ENCODE peak calls at places on chromosomes 11 and 22, in eight cellular contexts. Q is foreskin fibroblast; P is lung; E is glutamatergic neuron; Y is thoracic aorta; S is CD4-positive, alpha-beta T cell; V is GM12864; G is cardiac muscle cell. L is an unnamed sample.

GRCh38 chr22:19520007-19520406 is 4.2 kb downstream of the CLDN5 start:
- DNase-seq in P (no peak), S (no peak), Y (no peak), Q (no peak), V (no peak), G (no peak), E (no peak), L (no peak)

GRCh38 chr11:10116588-10116987 is 177.4 kb downstream of the SBF2 start:
- DNase-seq in Y (no peak), P (no peak), S (no peak), G (no peak), V (no peak), E (no peak), Q (no peak), L (no peak)

GRCh38 chr11:104946907-104947306 is 21.5 kb downstream of the CASP4 start:
- DNase-seq in E (no peak), G (peak), Y (no peak), P (no peak), S (no peak), V (peak), Q (peak), L (no peak)

GRCh38 chr22:26170795-26171194 is 1.5 kb downstream of the SEZ6L start:
- DNase-seq in Q (no peak), Y (no peak), V (no peak), E (peak), P (no peak), G (no peak), S (no peak), L (peak)

GRCh38 chr11:69471329-69472052 is 10.0 kb upstream of the LINC01488 start:
- DNase-seq in Q (no peak), V (no peak), G (peak), P (no peak), S (no peak), Y (no peak), E (no peak), L (no peak)

GRCh38 chr22:17921871-17922821 is 102.2 kb downstream of the MICAL3 start:
- DNase-seq in G (no peak), S (no peak), P (no peak), Y (no peak), E (no peak), V (no peak), Q (no peak), L (no peak)

GRCh38 chr11:92827132-92827531 is 142.3 kb upstream of the MTNR1B start:
- DNase-seq in S (no peak), Y (no peak), Q (no peak), V (no peak), P (no peak), G (no peak), E (no peak), L (no peak)

GRCh38 chr22:46079861-46080821 is 70.2 kb upstream of the PPARA start:
- DNase-seq in S (no peak), Q (peak), V (no peak), G (no peak), Y (peak), E (peak), P (no peak), L (no peak)

GRCh38 chr11:2651054-2651617 is 48.7 kb downstream of the KCNQ1OT1 start:
- DNase-seq in P (no peak), V (no peak), Y (no peak), G (no peak), S (no peak), E (no peak), Q (no peak), L (no peak)

GRCh38 chr22:19448076-19448607 is 631 bp upstream of the C22orf39 start:
- DNase-seq in P (peak), Q (peak), V (peak), Y (no peak), G (peak), E (peak), S (no peak), L (no peak)

GRCh38 chr11:77071077-77071476 is 4.3 kb downstream of the CAPN5 start:
- DNase-seq in Q (no peak), G (no peak), V (no peak), S (no peak), E (no peak), P (no peak), Y (no peak), L (no peak)

GRCh38 chr22:21815357-21815756 is 52.1 kb downstream of the MAPK1 start:
- DNase-seq in Q (no peak), E (no peak), V (no peak), G (no peak), Y (no peak), S (no peak), P (no peak), L (no peak)

GRCh38 chr11:114135737-114136151 is 76.2 kb downstream of the ZBTB16 start:
- DNase-seq in Q (peak), P (no peak), S (no peak), E (no peak), V (no peak), Y (no peak), G (peak), L (no peak)

GRCh38 chr11:117528061-117528780 is 200.6 kb downstream of the CEP164 start:
- DNase-seq in G (no peak), E (no peak), S (no peak), V (no peak), Y (no peak), P (no peak), Q (no peak), L (no peak)

GRCh38 chr22:24070553-24070952 is 59.4 kb downstream of the CABIN1 start:
- DNase-seq in G (no peak), V (no peak), S (no peak), Q (no peak), P (no peak), Y (no peak), E (no peak), L (no peak)

GRCh38 chr11:67439321-67440228 is 2.1 kb upstream of the PTPRCAP start:
- DNase-seq in G (peak), V (no peak), Y (no peak), E (no peak), Q (peak), P (no peak), S (no peak), L (no peak)
- TF ChIP-seq CTCF in G (no peak), V (no peak), Y (no peak), E (no peak), Q (peak), P (no peak), S (no peak), L (peak)

GRCh38 chr11:60169264-60169915 is 13.5 kb downstream of the MS4A6A start:
- DNase-seq in Y (no peak), V (no peak), G (peak), Q (no peak), E (peak), S (no peak), P (no peak), L (no peak)
- TF ChIP-seq CTCF in Y (peak), V (peak), G (peak), Q (peak), E (peak), S (no peak), P (no peak), L (peak)

DNA sequence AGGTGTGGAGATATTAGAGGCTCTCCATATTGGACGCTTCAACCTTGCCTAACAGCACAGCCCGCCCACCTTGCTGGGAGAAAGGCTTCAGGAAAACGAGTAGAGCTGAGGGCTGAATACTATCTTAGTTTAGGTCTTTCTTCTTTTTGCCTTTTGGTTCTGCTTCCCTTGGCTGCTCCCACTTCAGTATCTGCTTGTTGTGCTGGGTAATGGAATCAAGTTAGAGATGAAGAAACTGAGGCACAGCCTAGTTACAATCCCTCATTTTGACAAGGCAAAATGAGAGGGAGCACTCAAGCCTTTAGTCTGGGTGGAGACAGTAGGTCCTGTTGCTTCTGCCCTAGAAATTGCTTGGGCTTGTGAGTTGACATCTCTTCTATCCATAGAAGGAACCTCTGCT is 41.3 kb upstream of the HSD17B12 start:
- DNase-seq in P (no peak), Q (no peak), Y (no peak), G (no peak), V (no peak), S (no peak), E (no peak), L (no peak)
- TF ChIP-seq CTCF in P (no peak), Q (no peak), Y (no peak), G (no peak), V (no peak), S (no peak), E (no peak), L (no peak)

GRCh38 chr11:111306321-111306720 is 8.0 kb downstream of the POU2AF3 start:
- DNase-seq in V (no peak), E (no peak), Y (no peak), G (no peak), S (no peak), P (no peak), Q (no peak), L (no peak)

GRCh38 chr11:111305871-111306270 is 7.5 kb downstream of the POU2AF3 start:
- DNase-seq in G (no peak), E (no peak), P (no peak), V (no peak), S (no peak), Y (no peak), Q (no peak), L (no peak)

GRCh38 chr11:111308140-111308539 is 9.8 kb downstream of the POU2AF3 start:
- DNase-seq in E (no peak), Q (no peak), S (no peak), V (no peak), G (peak), P (peak), Y (no peak), L (no peak)

GRCh38 chr11:111309516-111309915 is 11.2 kb downstream of the POU2AF3 start:
- DNase-seq in Q (no peak), P (no peak), G (no peak), V (no peak), S (no peak), Y (no peak), E (no peak), L (no peak)

GRCh38 chr11:111307472-111308108 is 9.2 kb downstream of the POU2AF3 start:
- DNase-seq in V (no peak), Q (no peak), E (no peak), Y (no peak), S (no peak), P (no peak), G (no peak), L (no peak)
- TF ChIP-seq CTCF in V (no peak), Q (no peak), E (no peak), Y (no peak), S (no peak), P (no peak), G (no peak), L (no peak)

GRCh38 chr11:1419811-1420210 is 30.1 kb downstream of the BRSK2 start:
- DNase-seq in Q (no peak), S (no peak), V (no peak), G (no peak), P (no peak), Y (no peak), E (no peak), L (no peak)
- TF ChIP-seq CTCF in Q (no peak), S (no peak), V (no peak), G (no peak), P (no peak), Y (no peak), E (no peak), L (no peak)